ENCODE peak calls at places on chromosomes 11 and 22, in nine cellular contexts. R, O, I, W, D, A, J, Z and N are unnamed samples.

GRCh38 chr11:304915-305833 is 2.4 kb upstream of the IFITM2 start:
- DNase-seq in R (no peak), O (no peak), I (peak), W (peak), D (peak), A (no peak), J (peak), Z (peak), N (no peak)

GRCh38 chr11:109422755-109423113 is 744 bp downstream of the C11orf87 start:
- DNase-seq in R (no peak), O (no peak), I (no peak), W (peak), D (no peak), A (no peak), J (no peak), Z (no peak), N (peak)

GRCh38 chr11:118374729-118375128 is 15.3 kb downstream of the UBE4A start:
- DNase-seq in R (no peak), O (no peak), I (no peak), W (no peak), D (no peak), A (no peak), J (no peak), Z (no peak), N (no peak)

GRCh38 chr11:85182437-85183109 is 444.6 kb downstream of the DLG2 start:
- DNase-seq in R (no peak), O (no peak), I (no peak), W (peak), D (no peak), A (no peak), J (peak), Z (peak), N (no peak)

GRCh38 chr22:29257751-29258181 is 10.0 kb downstream of the RHBDD3 start:
- DNase-seq in R (no peak), O (no peak), I (no peak), W (no peak), D (no peak), A (no peak), J (no peak), Z (no peak), N (no peak)

GRCh38 chr11:77473001-77473800 is 693 bp downstream of the PAK1 start:
- DNase-seq in R (no peak), O (no peak), I (peak), W (peak), D (no peak), A (peak), J (peak), Z (peak), N (peak)

GRCh38 chr11:28849053-28849452 is 740.9 kb downstream of the METTL15 start:
- DNase-seq in R (no peak), O (no peak), I (no peak), W (no peak), D (no peak), A (no peak), J (no peak), Z (no peak), N (no peak)

GRCh38 chr11:117923773-117924172 is 5.4 kb downstream of the TMPRSS13 start:
- DNase-seq in R (no peak), O (no peak), I (no peak), W (no peak), D (no peak), A (no peak), J (no peak), Z (no peak), N (no peak)

GRCh38 chr11:128814856-128815705 is 52.0 kb downstream of the KCNJ1 start:
- DNase-seq in R (peak), O (peak), I (no peak), W (peak), D (peak), A (no peak), J (peak), Z (peak), N (no peak)

GRCh38 chr11:114416441-114416928 is 16.0 kb downstream of the RBM7 start:
- DNase-seq in R (no peak), O (no peak), I (no peak), W (peak), D (no peak), A (peak), J (no peak), Z (no peak), N (no peak)

GRCh38 chr11:499201-500076 is 7.6 kb downstream of the RNH1 start:
- DNase-seq in R (no peak), O (no peak), I (no peak), W (no peak), D (no peak), A (no peak), J (no peak), Z (no peak), N (no peak)

GRCh38 chr11:114076974-114077373 is 17.5 kb downstream of the ZBTB16 start:
- DNase-seq in R (no peak), O (no peak), I (no peak), W (no peak), D (no peak), A (no peak), J (no peak), Z (no peak), N (no peak)

GRCh38 chr11:125176866-125177265 is 12.3 kb downstream of the PKNOX2 start:
- DNase-seq in R (no peak), O (no peak), I (no peak), W (no peak), D (no peak), A (no peak), J (no peak), Z (no peak), N (peak)

GRCh38 chr11:106101797-106102196 is 24.3 kb downstream of the AASDHPPT start:
- DNase-seq in R (no peak), O (no peak), I (no peak), W (peak), D (peak), A (peak), J (no peak), Z (no peak), N (no peak)

GRCh38 chr11:115606223-115607220 is 102.3 kb upstream of the CADM1 start:
- DNase-seq in R (peak), O (no peak), I (no peak), W (peak), D (no peak), A (no peak), J (no peak), Z (no peak), N (no peak)

GRCh38 chr11:47538741-47539575 is 14.0 kb downstream of the CELF1 start:
- DNase-seq in R (peak), O (no peak), I (no peak), W (no peak), D (no peak), A (no peak), J (no peak), Z (no peak), N (no peak)

GRCh38 chr22:36344106-36344827 is 43.5 kb downstream of the MYH9 start:
- DNase-seq in R (no peak), O (no peak), I (peak), W (no peak), D (no peak), A (no peak), J (no peak), Z (no peak), N (no peak)

GRCh38 chr11:46696212-46696558 is 4.2 kb downstream of the ARHGAP1 start:
- DNase-seq in R (no peak), O (no peak), I (no peak), W (no peak), D (no peak), A (no peak), J (no peak), Z (no peak), N (no peak)

GRCh38 chr22:47795477-47796127 is 1033.2 kb downstream of the TBC1D22A start:
- DNase-seq in R (peak), O (no peak), I (no peak), W (no peak), D (no peak), A (no peak), J (no peak), Z (no peak), N (no peak)

GRCh38 chr11:45393334-45393733 is 107.2 kb upstream of the SYT13 start:
- DNase-seq in R (no peak), O (no peak), I (no peak), W (no peak), D (no peak), A (no peak), J (no peak), Z (no peak), N (no peak)